ENCODE peak calls at places on chromosome 17, in eight cellular contexts. T is posterior vena cava; O is uterus; B is HTR-8/SVneo; C is stimulated activated naive B cell treated with anti-CD40 and anti-IgM and Interleukin-4, amounts not matched to agents 10 μg/mL and 1 μg/mL and 100 μg/mL, for 72 hours; D is COR-L47; M is activated T-cell treated with anti-CD3 and anti-CD28 coated beads for 48 hours; Y is fibroblast of mammary gland. S is an unnamed sample.

GRCh38 chr17:50127661-50128361 is 2.1 kb downstream of the SAMD14 start:
- DNase-seq in T (no peak), O (no peak), B (no peak), C (no peak), D (no peak), M (no peak), Y (no peak), S (no peak)

GRCh38 chr17:58084317-58084981 is 1.2 kb downstream of the DYNLL2 start:
- DNase-seq in T (no peak), O (peak; percentile 33), B (peak; percentile 53), C (no peak), D (peak; percentile 56), M (peak; percentile 21), Y (peak; percentile 11), S (peak; percentile 17)

GRCh38 chr17:1455291-1455747 is 713 bp downstream of the CRK start:
- DNase-seq in T (peak; percentile 92), O (peak; percentile 66), B (peak; percentile 82), C (peak; percentile 35), D (peak; percentile 31), M (peak; percentile 25), Y (peak; percentile 72), S (no peak)

GRCh38 chr17:67600408-67600807 is 117.3 kb upstream of the NOL11 start:
- DNase-seq in T (no peak), O (no peak), B (no peak), C (no peak), D (no peak), M (no peak), Y (no peak), S (no peak)

GRCh38 chr17:2921443-2921842 is 125.2 kb downstream of the RAP1GAP2 start:
- DNase-seq in T (no peak), O (no peak), B (no peak), C (no peak), D (no peak), M (no peak), Y (no peak), S (no peak)

GRCh38 chr17:72031219-72031906 is 89.5 kb upstream of the SOX9 start:
- DNase-seq in T (no peak), O (no peak), B (no peak), C (no peak), D (peak; percentile 25), M (no peak), Y (no peak), S (no peak)

GRCh38 chr17:2500446-2500845 is 11.2 kb downstream of the METTL16 start:
- DNase-seq in T (no peak), O (no peak), B (no peak), C (no peak), D (no peak), M (no peak), Y (no peak), S (no peak)

GRCh38 chr17:81706757-81707624 is 3.8 kb downstream of the MRPL12 start:
- DNase-seq in T (no peak), O (no peak), B (no peak), C (no peak), D (no peak), M (no peak), Y (no peak), S (no peak)

GRCh38 chr17:31250229-31250628 is 46.8 kb downstream of the OMG start:
- DNase-seq in T (no peak), O (no peak), B (no peak), C (no peak), D (no peak), M (no peak), Y (no peak), S (no peak)

GRCh38 chr17:12744298-12744697 is 45.0 kb upstream of the ARHGAP44 start:
- DNase-seq in T (no peak), O (no peak), B (no peak), C (no peak), D (no peak), M (no peak), Y (no peak), S (no peak)

GRCh38 chr17:49849711-49850610 is 2.1 kb upstream of the TAC4 start:
- DNase-seq in T (peak; percentile 78), O (no peak), B (no peak), C (no peak), D (no peak), M (no peak), Y (no peak), S (no peak)

GRCh38 chr17:46071796-46072195 is 72.7 kb downstream of the STH start:
- DNase-seq in T (no peak), O (no peak), B (no peak), C (no peak), D (no peak), M (no peak), Y (no peak), S (no peak)

GRCh38 chr17:74746922-74747321 is 1.5 kb upstream of the NHERF1 start:
- DNase-seq in T (no peak), O (no peak), B (no peak), C (no peak), D (no peak), M (no peak), Y (no peak), S (no peak)

GRCh38 chr17:77332981-77333685 is 192.4 kb downstream of the SEC14L1 start:
- DNase-seq in T (no peak), O (no peak), B (no peak), C (no peak), D (no peak), M (no peak), Y (peak; percentile 98), S (peak; percentile 8)

GRCh38 chr17:51000835-51001638 is 119.6 kb downstream of the SPAG9 start:
- DNase-seq in T (no peak), O (no peak), B (peak; percentile 73), C (no peak), D (peak; percentile 60), M (no peak), Y (peak; percentile 78), S (peak; percentile 64)

GRCh38 chr17:29827179-29827578 is 102.8 kb downstream of the SSH2 start:
- DNase-seq in T (no peak), O (no peak), B (no peak), C (no peak), D (no peak), M (no peak), Y (no peak), S (no peak)

GRCh38 chr17:58703137-58703846 is 10.9 kb downstream of the RAD51C start:
- DNase-seq in T (no peak), O (no peak), B (peak; percentile 61), C (no peak), D (no peak), M (no peak), Y (peak; percentile 36), S (no peak)

GRCh38 chr17:71472809-71473789 is 647.7 kb upstream of the SOX9 start:
- DNase-seq in T (no peak), O (no peak), B (peak; percentile 57), C (no peak), D (peak; percentile 70), M (no peak), Y (peak; percentile 65), S (no peak)

GRCh38 chr17:78618264-78619066 is 41.3 kb upstream of the DNAH17 start:
- DNase-seq in T (peak; percentile 93), O (no peak), B (no peak), C (no peak), D (no peak), M (no peak), Y (peak; percentile 58), S (no peak)

GRCh38 chr17:14316131-14316854 is 15.4 kb downstream of the HS3ST3B1 start:
- DNase-seq in T (no peak), O (no peak), B (no peak), C (no peak), D (no peak), M (no peak), Y (peak; percentile 46), S (no peak)

GRCh38 chr17:69909389-69909788 is 165.6 kb upstream of the KCNJ16 start:
- DNase-seq in T (no peak), O (no peak), B (no peak), C (no peak), D (no peak), M (no peak), Y (peak; percentile 17), S (no peak)

GRCh38 chr17:40556198-40556661 is 9.0 kb downstream of the CCR7 start:
- DNase-seq in T (peak; percentile 53), O (no peak), B (no peak), C (no peak), D (no peak), M (no peak), Y (no peak), S (no peak)

GRCh38 chr17:8955560-8955959 is 9.9 kb downstream of the PIK3R5 start:
- DNase-seq in T (peak; percentile 70), O (no peak), B (no peak), C (no peak), D (no peak), M (no peak), Y (no peak), S (no peak)

GRCh38 chr17:78903101-78903779 is at the start of gene CEP295NL:
- DNase-seq in T (no peak), O (no peak), B (no peak), C (no peak), D (no peak), M (no peak), Y (peak; percentile 69), S (no peak)

GRCh38 chr17:44623070-44623725 is 33.1 kb upstream of the MEIOC start:
- DNase-seq in T (peak; percentile 12), O (no peak), B (no peak), C (no peak), D (no peak), M (no peak), Y (no peak), S (no peak)

GRCh38 chr17:54948380-54948779 is 20.1 kb downstream of the COX11 start:
- DNase-seq in T (no peak), O (no peak), B (peak; percentile 64), C (no peak), D (no peak), M (no peak), Y (peak; percentile 96), S (no peak)

GRCh38 chr17:61009619-61010018 is 332.0 kb downstream of the BCAS3 start:
- DNase-seq in T (no peak), O (no peak), B (no peak), C (no peak), D (no peak), M (no peak), Y (peak; percentile 27), S (no peak)

GRCh38 chr17:82300707-82301270 is 16.6 kb downstream of the CD7 start:
- DNase-seq in T (peak; percentile 92), O (peak; percentile 59), B (peak; percentile 67), C (peak; percentile 38), D (peak; percentile 37), M (peak; percentile 73), Y (peak; percentile 43), S (peak; percentile 43)

GRCh38 chr17:21167303-21167702 is 40.5 kb downstream of the DHRS7B start:
- DNase-seq in T (no peak), O (no peak), B (no peak), C (no peak), D (no peak), M (no peak), Y (peak; percentile 39), S (no peak)

GRCh38 chr17:55702150-55702549 is 20.5 kb downstream of the TMEM100 start:
- DNase-seq in T (no peak), O (no peak), B (no peak), C (no peak), D (no peak), M (no peak), Y (no peak), S (no peak)

GRCh38 chr17:80765241-80766022 is 220.8 kb downstream of the RPTOR start:
- DNase-seq in T (peak; percentile 17), O (no peak), B (no peak), C (no peak), D (no peak), M (no peak), Y (no peak), S (no peak)

GRCh38 chr17:29078183-29079045 is 35.5 kb downstream of the PIPOX start:
- DNase-seq in T (no peak), O (no peak), B (no peak), C (no peak), D (peak; percentile 92), M (no peak), Y (peak; percentile 11), S (no peak)

GRCh38 chr17:61468263-61468907 is 16.2 kb downstream of the TBX4 start:
- DNase-seq in T (no peak), O (no peak), B (no peak), C (no peak), D (no peak), M (no peak), Y (no peak), S (no peak)

GRCh38 chr17:57009737-57010445 is 32.0 kb downstream of the SCPEP1 start:
- DNase-seq in T (no peak), O (no peak), B (peak; percentile 86), C (peak; percentile 31), D (peak; percentile 29), M (peak; percentile 29), Y (peak; percentile 56), S (no peak)

S was measured in tibial nerve.